ENCODE peak calls at places on chromosomes 4 and X, in nine cellular contexts. One of them, this sample, is unnamed.

GRCh38 chr4:53116959-53117358 is 248.9 kb downstream of the SCFD2 start:
- DNase-seq in neural crest cell: no peak
- DNase-seq in astrocyte of the spinal cord: peak
- DNase-seq in retinal pigment epithelial cell: no peak
- DNase-seq in neural progenitor cell: no peak
- DNase-seq in fibroblast of pulmonary artery: peak
- DNase-seq in A673: no peak
- DNase-seq in HFFc6: peak
- DNase-seq in cardiac fibroblast: peak
- DNase-seq in this sample: no peak

GRCh38 chr4:147589586-147589985 is 27.6 kb upstream of the TMEM184C start:
- DNase-seq in neural progenitor cell: no peak
- DNase-seq in A673: no peak
- DNase-seq in cardiac fibroblast: peak
- DNase-seq in HFFc6: no peak
- DNase-seq in retinal pigment epithelial cell: no peak
- DNase-seq in astrocyte of the spinal cord: peak
- DNase-seq in fibroblast of pulmonary artery: no peak
- DNase-seq in neural crest cell: no peak
- DNase-seq in this sample: no peak

GRCh38 chr4:137531951-137532868 is at the start of gene PCDH18:
- DNase-seq in astrocyte of the spinal cord: peak
- DNase-seq in neural crest cell: peak
- DNase-seq in A673: peak
- DNase-seq in cardiac fibroblast: peak
- DNase-seq in fibroblast of pulmonary artery: peak
- DNase-seq in HFFc6: peak
- DNase-seq in retinal pigment epithelial cell: peak
- DNase-seq in neural progenitor cell: peak
- DNase-seq in this sample: no peak

GRCh38 chr4:95255396-95256107 is 293.2 kb downstream of the UNC5C start:
- DNase-seq in cardiac fibroblast: peak
- DNase-seq in astrocyte of the spinal cord: peak
- DNase-seq in neural crest cell: no peak
- DNase-seq in HFFc6: no peak
- DNase-seq in retinal pigment epithelial cell: no peak
- DNase-seq in fibroblast of pulmonary artery: peak
- DNase-seq in neural progenitor cell: no peak
- DNase-seq in A673: no peak
- DNase-seq in this sample: no peak

GRCh38 chr4:112861378-112862317 is 187.8 kb upstream of the ANK2 start:
- DNase-seq in fibroblast of pulmonary artery: no peak
- DNase-seq in neural progenitor cell: peak
- DNase-seq in A673: no peak
- DNase-seq in neural crest cell: no peak
- DNase-seq in retinal pigment epithelial cell: no peak
- DNase-seq in astrocyte of the spinal cord: no peak
- DNase-seq in cardiac fibroblast: peak
- DNase-seq in HFFc6: no peak
- DNase-seq in this sample: no peak

GRCh38 chr4:165873298-165874071 is 448 bp downstream of the TLL1 start:
- DNase-seq in retinal pigment epithelial cell: no peak
- DNase-seq in cardiac fibroblast: peak
- DNase-seq in neural crest cell: peak
- DNase-seq in neural progenitor cell: peak
- DNase-seq in A673: peak
- DNase-seq in astrocyte of the spinal cord: peak
- DNase-seq in HFFc6: no peak
- DNase-seq in fibroblast of pulmonary artery: peak
- DNase-seq in this sample: no peak

GRCh38 chr4:121736735-121737351 is 28.1 kb downstream of the SMIM43 start:
- DNase-seq in astrocyte of the spinal cord: peak
- DNase-seq in neural crest cell: peak
- DNase-seq in retinal pigment epithelial cell: no peak
- DNase-seq in HFFc6: peak
- DNase-seq in A673: peak
- DNase-seq in cardiac fibroblast: peak
- DNase-seq in neural progenitor cell: peak
- DNase-seq in fibroblast of pulmonary artery: peak
- DNase-seq in this sample: no peak

GRCh38 chrX:21150208-21150607 is 224.0 kb upstream of the CNKSR2 start:
- DNase-seq in A673: no peak
- DNase-seq in cardiac fibroblast: no peak
- DNase-seq in retinal pigment epithelial cell: no peak
- DNase-seq in neural progenitor cell: no peak
- DNase-seq in neural crest cell: no peak
- DNase-seq in astrocyte of the spinal cord: no peak
- DNase-seq in HFFc6: no peak
- DNase-seq in fibroblast of pulmonary artery: no peak
- DNase-seq in this sample: no peak

GRCh38 chr4:47536956-47537355 is 51.9 kb downstream of the ATP10D start:
- DNase-seq in neural crest cell: no peak
- DNase-seq in neural progenitor cell: no peak
- DNase-seq in cardiac fibroblast: no peak
- DNase-seq in HFFc6: no peak
- DNase-seq in astrocyte of the spinal cord: no peak
- DNase-seq in fibroblast of pulmonary artery: no peak
- DNase-seq in A673: no peak
- DNase-seq in retinal pigment epithelial cell: no peak
- DNase-seq in this sample: no peak

GRCh38 chrX:12349201-12349600 is 210.9 kb downstream of the FRMPD4 start:
- DNase-seq in fibroblast of pulmonary artery: no peak
- DNase-seq in retinal pigment epithelial cell: no peak
- DNase-seq in HFFc6: no peak
- DNase-seq in neural crest cell: no peak
- DNase-seq in astrocyte of the spinal cord: no peak
- DNase-seq in A673: peak
- DNase-seq in cardiac fibroblast: no peak
- DNase-seq in neural progenitor cell: peak
- DNase-seq in this sample: no peak

GRCh38 chr4:123298798-123299197 is 97.8 kb upstream of the SPRY1 start:
- DNase-seq in HFFc6: no peak
- DNase-seq in astrocyte of the spinal cord: no peak
- DNase-seq in neural crest cell: no peak
- DNase-seq in fibroblast of pulmonary artery: no peak
- DNase-seq in neural progenitor cell: no peak
- DNase-seq in A673: no peak
- DNase-seq in cardiac fibroblast: peak
- DNase-seq in retinal pigment epithelial cell: no peak
- DNase-seq in this sample: no peak

GRCh38 chr4:176718881-176719280 is 73.8 kb downstream of the VEGFC start:
- DNase-seq in A673: no peak
- DNase-seq in cardiac fibroblast: no peak
- DNase-seq in HFFc6: no peak
- DNase-seq in fibroblast of pulmonary artery: no peak
- DNase-seq in neural progenitor cell: no peak
- DNase-seq in neural crest cell: no peak
- DNase-seq in retinal pigment epithelial cell: no peak
- DNase-seq in astrocyte of the spinal cord: no peak
- DNase-seq in this sample: no peak

GRCh38 chrX:445727-446126 is 59.0 kb upstream of the PPP2R3B start:
- DNase-seq in cardiac fibroblast: no peak
- DNase-seq in HFFc6: no peak
- DNase-seq in astrocyte of the spinal cord: no peak
- DNase-seq in retinal pigment epithelial cell: no peak
- DNase-seq in neural progenitor cell: no peak
- DNase-seq in fibroblast of pulmonary artery: no peak
- DNase-seq in neural crest cell: no peak
- DNase-seq in A673: no peak
- DNase-seq in this sample: no peak

GRCh38 chrX:129748265-129748664 is 9.5 kb downstream of the XPNPEP2 start:
- DNase-seq in astrocyte of the spinal cord: peak
- DNase-seq in cardiac fibroblast: peak
- DNase-seq in A673: no peak
- DNase-seq in neural progenitor cell: no peak
- DNase-seq in fibroblast of pulmonary artery: peak
- DNase-seq in retinal pigment epithelial cell: no peak
- DNase-seq in HFFc6: peak
- DNase-seq in neural crest cell: no peak
- DNase-seq in this sample: no peak

GRCh38 chr4:40506492-40506891 is 123.2 kb downstream of the RBM47 start:
- DNase-seq in retinal pigment epithelial cell: no peak
- DNase-seq in fibroblast of pulmonary artery: no peak
- DNase-seq in HFFc6: no peak
- DNase-seq in A673: no peak
- DNase-seq in neural progenitor cell: no peak
- DNase-seq in neural crest cell: no peak
- DNase-seq in astrocyte of the spinal cord: no peak
- DNase-seq in cardiac fibroblast: no peak
- DNase-seq in this sample: no peak

GRCh38 chr4:80631861-80632260 is 296.3 kb downstream of the CFAP299 start:
- DNase-seq in A673: no peak
- DNase-seq in fibroblast of pulmonary artery: no peak
- DNase-seq in neural progenitor cell: peak
- DNase-seq in astrocyte of the spinal cord: no peak
- DNase-seq in HFFc6: no peak
- DNase-seq in neural crest cell: no peak
- DNase-seq in retinal pigment epithelial cell: no peak
- DNase-seq in cardiac fibroblast: no peak
- DNase-seq in this sample: no peak

GRCh38 chrX:34716322-34716721 is 59.2 kb upstream of the TMEM47 start:
- DNase-seq in HFFc6: no peak
- DNase-seq in cardiac fibroblast: peak
- DNase-seq in fibroblast of pulmonary artery: peak
- DNase-seq in retinal pigment epithelial cell: no peak
- DNase-seq in neural progenitor cell: no peak
- DNase-seq in neural crest cell: no peak
- DNase-seq in astrocyte of the spinal cord: no peak
- DNase-seq in A673: no peak
- DNase-seq in this sample: no peak

GRCh38 chr4:40628888-40629287 is 776 bp downstream of the RBM47 start:
- DNase-seq in cardiac fibroblast: no peak
- DNase-seq in A673: no peak
- DNase-seq in fibroblast of pulmonary artery: no peak
- DNase-seq in neural progenitor cell: no peak
- DNase-seq in HFFc6: no peak
- DNase-seq in astrocyte of the spinal cord: no peak
- DNase-seq in neural crest cell: no peak
- DNase-seq in retinal pigment epithelial cell: no peak
- DNase-seq in this sample: no peak

GRCh38 chr4:118729287-118730286 is 44.4 kb downstream of the METTL14 start:
- DNase-seq in neural progenitor cell: no peak
- DNase-seq in fibroblast of pulmonary artery: peak
- DNase-seq in A673: peak
- DNase-seq in HFFc6: peak
- DNase-seq in neural crest cell: no peak
- DNase-seq in astrocyte of the spinal cord: peak
- DNase-seq in cardiac fibroblast: peak
- DNase-seq in retinal pigment epithelial cell: no peak
- DNase-seq in this sample: no peak

DNA sequence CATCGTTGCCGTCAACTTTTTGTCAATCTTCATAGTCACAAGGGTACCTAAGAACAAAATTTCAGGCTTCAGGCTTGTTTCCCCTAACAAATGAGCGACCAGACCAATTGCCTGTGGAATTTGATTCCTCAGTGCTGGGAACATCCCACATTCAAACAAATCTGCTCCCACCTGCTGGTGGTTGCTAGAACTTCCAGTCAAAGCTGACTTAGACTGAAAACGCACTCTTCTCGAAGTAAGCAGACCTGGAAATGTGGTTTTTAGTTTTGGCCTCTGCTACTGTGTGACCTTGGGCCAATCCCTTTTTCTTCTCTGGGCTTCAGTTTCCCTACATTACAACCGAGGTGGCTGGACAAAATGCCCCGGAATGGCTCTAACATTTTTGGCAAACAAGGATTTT is 1.8 kb upstream of the GABRQ start:
- DNase-seq in HFFc6: peak
- DNase-seq in neural progenitor cell: peak
- DNase-seq in retinal pigment epithelial cell: peak
- DNase-seq in neural crest cell: peak
- DNase-seq in A673: peak
- DNase-seq in cardiac fibroblast: peak
- DNase-seq in astrocyte of the spinal cord: peak
- DNase-seq in fibroblast of pulmonary artery: peak
- DNase-seq in this sample: no peak
- TF ChIP-seq CTCF in HFFc6: peak
- TF ChIP-seq CTCF in neural progenitor cell: peak
- TF ChIP-seq CTCF in retinal pigment epithelial cell: peak
- TF ChIP-seq CTCF in neural crest cell: peak
- TF ChIP-seq CTCF in A673: peak
- TF ChIP-seq CTCF in cardiac fibroblast: peak
- TF ChIP-seq CTCF in astrocyte of the spinal cord: peak
- TF ChIP-seq CTCF in fibroblast of pulmonary artery: peak
- TF ChIP-seq CTCF in this sample: no peak

DNA sequence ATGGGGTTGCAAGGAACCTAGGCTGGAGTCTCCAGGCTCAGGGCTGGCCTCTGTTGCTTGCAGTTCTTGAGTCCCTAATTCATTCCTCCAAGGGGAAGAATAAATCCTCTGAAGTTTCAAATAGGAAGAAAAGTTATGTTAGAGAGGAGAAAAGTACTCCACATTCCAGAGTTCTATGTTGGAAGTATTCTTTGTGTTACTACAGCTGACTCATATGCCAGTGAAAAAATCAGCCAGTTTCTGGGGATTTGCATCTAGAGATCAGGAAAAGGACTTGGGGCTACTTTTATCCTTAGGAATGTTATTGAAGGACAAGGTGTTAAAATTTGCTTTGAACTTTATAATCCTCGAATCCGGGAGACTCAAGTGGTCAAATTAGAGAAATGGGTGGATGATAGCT is 11.7 kb upstream of the NUDT9 start:
- DNase-seq in fibroblast of pulmonary artery: no peak
- DNase-seq in retinal pigment epithelial cell: no peak
- DNase-seq in neural progenitor cell: no peak
- DNase-seq in cardiac fibroblast: no peak
- DNase-seq in A673: no peak
- DNase-seq in neural crest cell: no peak
- DNase-seq in astrocyte of the spinal cord: no peak
- DNase-seq in HFFc6: peak
- DNase-seq in this sample: no peak
- TF ChIP-seq CTCF in fibroblast of pulmonary artery: no peak
- TF ChIP-seq CTCF in retinal pigment epithelial cell: no peak
- TF ChIP-seq CTCF in neural progenitor cell: no peak
- TF ChIP-seq CTCF in cardiac fibroblast: no peak
- TF ChIP-seq CTCF in A673: no peak
- TF ChIP-seq CTCF in neural crest cell: no peak
- TF ChIP-seq CTCF in astrocyte of the spinal cord: no peak
- TF ChIP-seq CTCF in HFFc6: no peak
- TF ChIP-seq CTCF in this sample: no peak

GRCh38 chrX:63050225-63050624 is 300.9 kb downstream of the SPIN4 start:
- DNase-seq in neural progenitor cell: no peak
- DNase-seq in neural crest cell: no peak
- DNase-seq in fibroblast of pulmonary artery: no peak
- DNase-seq in cardiac fibroblast: peak
- DNase-seq in HFFc6: no peak
- DNase-seq in A673: no peak
- DNase-seq in astrocyte of the spinal cord: no peak
- DNase-seq in retinal pigment epithelial cell: no peak
- DNase-seq in this sample: no peak
- TF ChIP-seq CTCF in neural progenitor cell: no peak
- TF ChIP-seq CTCF in neural crest cell: no peak
- TF ChIP-seq CTCF in fibroblast of pulmonary artery: no peak
- TF ChIP-seq CTCF in cardiac fibroblast: no peak
- TF ChIP-seq CTCF in HFFc6: no peak
- TF ChIP-seq CTCF in A673: no peak
- TF ChIP-seq CTCF in astrocyte of the spinal cord: no peak
- TF ChIP-seq CTCF in retinal pigment epithelial cell: no peak
- TF ChIP-seq CTCF in this sample: no peak

DNA sequence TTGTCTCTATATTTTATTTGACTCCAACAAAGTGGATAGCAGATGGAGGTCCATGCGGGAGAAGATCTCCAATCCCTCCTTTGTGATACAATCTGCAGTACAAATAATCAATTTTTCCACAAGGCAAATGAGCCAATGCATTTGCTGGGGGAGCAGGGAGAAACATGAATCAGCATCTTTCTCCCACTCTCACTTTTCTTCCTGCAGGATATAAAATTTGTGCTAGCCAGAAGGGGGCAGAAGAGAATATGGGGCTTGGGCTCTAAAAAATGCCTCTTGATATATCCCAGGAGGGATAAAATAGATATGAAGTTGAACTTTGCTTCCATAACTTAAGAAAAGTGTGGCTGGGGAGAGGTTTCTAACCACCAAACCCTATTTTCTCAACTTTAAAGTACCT is 38.3 kb upstream of the CWH43 start:
- DNase-seq in cardiac fibroblast: no peak
- DNase-seq in neural crest cell: no peak
- DNase-seq in fibroblast of pulmonary artery: no peak
- DNase-seq in retinal pigment epithelial cell: no peak
- DNase-seq in A673: no peak
- DNase-seq in neural progenitor cell: no peak
- DNase-seq in HFFc6: no peak
- DNase-seq in astrocyte of the spinal cord: no peak
- DNase-seq in this sample: no peak
- TF ChIP-seq CTCF in cardiac fibroblast: peak
- TF ChIP-seq CTCF in neural crest cell: no peak
- TF ChIP-seq CTCF in fibroblast of pulmonary artery: no peak
- TF ChIP-seq CTCF in retinal pigment epithelial cell: no peak
- TF ChIP-seq CTCF in A673: peak
- TF ChIP-seq CTCF in neural progenitor cell: peak
- TF ChIP-seq CTCF in HFFc6: peak
- TF ChIP-seq CTCF in astrocyte of the spinal cord: no peak
- TF ChIP-seq CTCF in this sample: no peak

This sample was measured in natural killer cell.